ENCODE peak calls at places on chromosome 12, in five cellular contexts. D is H1, F is SK-N-SH, G is K562, C is HepG2. K is an unnamed sample.

GRCh38 chr12:49049566-49050224 is 10.9 kb downstream of the KMT2D start:
- DNase-seq in G (no peak), D (no peak), C (no peak), F (no peak), K (no peak)

GRCh38 chr12:132284071-132284492 is 45.3 kb downstream of the GALNT9 start:
- DNase-seq in F (no peak), G (no peak), D (no peak), C (no peak), K (no peak)

GRCh38 chr12:115209230-115209629 is 525.3 kb upstream of the TBX3 start:
- DNase-seq in G (no peak), D (no peak), F (peak; percentile 12), C (no peak), K (no peak)

GRCh38 chr12:48118491-48118890 is 673 bp upstream of the PFKM start:
- DNase-seq in F (no peak), C (no peak), G (peak; percentile 39), D (no peak), K (no peak)

GRCh38 chr12:110170535-110171185 is 46.5 kb downstream of the IFT81 start:
- DNase-seq in G (no peak), F (no peak), D (no peak), C (no peak), K (no peak)

GRCh38 chr12:102171951-102172350 is 25.7 kb downstream of the PMCH start:
- DNase-seq in C (no peak), F (no peak), D (no peak), G (no peak), K (no peak)

GRCh38 chr12:6380141-6381121 is 3.5 kb upstream of the LTBR start:
- DNase-seq in F (no peak), G (no peak), C (no peak), D (no peak), K (no peak)

GRCh38 chr12:106739815-106740552 is 34.5 kb upstream of the RIC8B start:
- DNase-seq in F (no peak), G (peak; percentile 38), C (no peak), D (no peak), K (no peak)

GRCh38 chr12:47835831-47836155 is 16.1 kb upstream of the HDAC7 start:
- DNase-seq in F (no peak), G (no peak), C (no peak), D (no peak), K (no peak)

GRCh38 chr12:101906226-101906625 is 28.8 kb downstream of the DRAM1 start:
- DNase-seq in F (no peak), D (no peak), C (no peak), G (no peak), K (no peak)

GRCh38 chr12:84421103-84421502 is 491.5 kb downstream of the SLC6A15 start:
- DNase-seq in G (no peak), F (no peak), C (no peak), D (no peak), K (no peak)

GRCh38 chr12:132402831-132403416 is 73.5 kb upstream of the GALNT9 start:
- DNase-seq in C (no peak), D (no peak), G (no peak), F (no peak), K (no peak)

GRCh38 chr12:28350502-28350901 is 160.2 kb downstream of the CCDC91 start:
- DNase-seq in D (no peak), F (no peak), G (no peak), C (no peak), K (no peak)

GRCh38 chr12:98752726-98753125 is 107.6 kb downstream of the APAF1 start:
- DNase-seq in F (no peak), G (no peak), C (no peak), D (no peak), K (peak; percentile 6)

GRCh38 chr12:85358715-85359114 is 78.7 kb downstream of the ALX1 start:
- DNase-seq in C (no peak), F (no peak), G (no peak), D (no peak), K (no peak)

GRCh38 chr12:114848661-114849060 is 164.7 kb upstream of the TBX3 start:
- DNase-seq in G (no peak), F (no peak), C (no peak), D (no peak), K (no peak)

GRCh38 chr12:46221255-46222128 is 47.4 kb downstream of the SLC38A1 start:
- DNase-seq in D (no peak), C (no peak), G (no peak), F (peak; percentile 9), K (no peak)

GRCh38 chr12:15584366-15585041 is 204.7 kb downstream of the EPS8 start:
- DNase-seq in G (no peak), F (peak; percentile 5), C (peak; percentile 37), D (no peak), K (no peak)

GRCh38 chr12:1837541-1838206 is 17.3 kb downstream of the LRTM2 start:
- DNase-seq in F (peak; percentile 90), D (no peak), C (peak; percentile 90), G (no peak), K (peak; percentile 28)

GRCh38 chr12:124698211-124698997 is 131.0 kb upstream of the NCOR2 start:
- DNase-seq in C (no peak), G (no peak), D (no peak), F (no peak), K (no peak)

GRCh38 chr12:8629486-8630033 is 16.9 kb upstream of the AICDA start:
- DNase-seq in G (no peak), D (no peak), F (no peak), C (no peak), K (no peak)

GRCh38 chr12:19709889-19710288 is 270.6 kb downstream of the AEBP2 start:
- DNase-seq in F (no peak), C (no peak), G (no peak), D (no peak), K (no peak)

GRCh38 chr12:52415870-52416750 is 10.0 kb upstream of the KRT82 start:
- DNase-seq in C (no peak), F (no peak), G (no peak), D (no peak), K (no peak)

GRCh38 chr12:115411121-115411520 is 727.1 kb upstream of the TBX3 start:
- DNase-seq in D (no peak), C (no peak), F (no peak), G (no peak), K (no peak)

GRCh38 chr12:91381309-91381804 is 198.7 kb upstream of the DCN start:
- DNase-seq in G (no peak), F (peak; percentile 63), C (no peak), D (peak; percentile 64), K (peak; percentile 11)

DNA sequence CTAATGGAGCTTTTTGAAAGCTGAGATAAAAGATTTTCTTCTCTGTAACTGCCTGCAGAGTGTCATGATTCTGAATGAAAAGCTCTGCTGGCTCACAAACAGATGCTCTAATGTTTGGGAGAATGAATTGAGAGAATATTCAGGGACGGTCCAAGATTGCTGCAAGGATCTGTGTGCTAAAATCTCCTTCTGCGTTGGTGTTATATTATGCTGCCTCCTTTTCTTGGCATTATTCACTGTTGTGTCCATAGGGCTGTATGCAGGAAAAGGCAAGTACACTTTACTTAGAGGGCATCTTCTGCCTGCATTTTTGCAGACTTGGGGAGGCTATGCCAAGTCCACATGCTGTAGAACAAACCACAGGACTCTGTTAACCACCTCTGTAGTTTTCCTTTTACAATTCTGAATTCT is 209.8 kb upstream of the KRR1 start:
- DNase-seq in F (no peak), G (no peak), D (no peak), C (no peak), K (no peak)
- TF ChIP-seq RFX5 in F (no peak), G (no peak), D (no peak), C (no peak), K (no peak)

DNA sequence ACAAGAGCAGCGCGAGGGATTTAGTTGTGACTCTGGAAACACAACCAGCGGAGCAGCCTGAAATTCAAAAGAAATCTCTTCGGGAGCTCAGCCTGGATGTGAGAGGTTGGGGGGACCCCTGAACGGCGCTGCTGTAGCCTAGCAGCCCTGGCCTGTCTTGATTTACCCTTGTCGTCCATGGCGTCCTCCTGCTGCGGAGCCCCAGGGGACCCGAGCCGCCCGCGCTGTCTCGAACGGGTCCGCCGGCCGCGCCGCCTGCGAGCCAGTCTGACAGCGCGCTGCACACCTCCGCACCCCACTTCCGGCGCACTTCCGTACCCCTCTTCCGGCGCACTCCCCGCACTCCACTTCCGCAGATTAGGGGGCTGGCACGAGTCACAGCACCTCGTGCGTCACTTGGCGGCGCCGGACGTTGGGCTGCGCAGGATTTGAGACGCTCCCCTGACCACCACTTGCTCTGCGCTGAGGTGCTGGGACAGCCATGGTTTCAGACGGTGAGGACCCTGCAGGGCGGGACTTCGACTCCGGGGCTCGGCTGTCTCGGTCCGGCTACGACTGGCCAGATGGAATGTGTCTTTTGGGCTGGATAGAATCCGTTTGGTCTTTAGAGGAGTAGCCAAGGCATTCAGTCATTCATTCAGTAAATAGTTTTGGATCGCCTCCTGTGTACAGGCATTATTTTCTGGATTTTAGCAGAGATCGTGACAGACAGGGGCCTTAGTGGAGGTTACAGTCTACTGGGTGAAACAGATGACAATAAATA is at the start of the genes EIF2B1 and GTF2H3:
- DNase-seq in G (peak; percentile 92), C (peak; percentile 96), D (peak; percentile 93), F (peak; percentile 97), K (peak; percentile 99)
- TF ChIP-seq EP300 in G (peak; percentile 68), C (no peak), D (peak; percentile 59), F (no peak), K (no peak)

DNA sequence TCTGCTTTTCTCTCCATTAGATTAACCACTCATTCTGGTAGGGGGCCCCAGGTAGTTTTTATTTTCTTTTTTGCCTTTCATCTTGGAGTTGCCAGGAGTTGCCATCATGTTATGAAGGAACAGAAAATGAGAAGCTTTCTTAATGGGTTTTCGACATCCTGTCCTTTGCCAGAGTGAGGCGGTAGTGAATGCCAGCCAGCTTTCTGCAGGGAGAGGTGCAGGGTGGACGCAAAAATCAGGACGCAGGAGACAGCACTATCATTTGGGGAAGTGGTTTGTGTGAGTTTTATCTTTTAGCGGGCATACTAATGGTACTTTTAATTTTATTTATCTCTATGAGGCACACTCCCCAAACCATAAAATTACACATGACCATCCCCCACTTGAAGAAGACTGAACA is 1.7 kb downstream of the RASSF8 start:
- DNase-seq in C (no peak), D (no peak), G (no peak), F (peak; percentile 55), K (peak; percentile 12)
- TF ChIP-seq CTCF in C (no peak), D (peak; percentile 12), G (no peak), F (peak; percentile 49), K (no peak)

GRCh38 chr12:77796775-77797174 is 33.9 kb upstream of the NAV3 start:
- DNase-seq in F (no peak), G (no peak), C (no peak), D (no peak), K (no peak)
- TF ChIP-seq RFX5 in F (no peak), G (no peak), C (no peak), D (no peak), K (no peak)

GRCh38 chr12:39294712-39295111 is 148.2 kb downstream of the KIF21A start:
- DNase-seq in G (no peak), D (no peak), F (peak; percentile 36), C (no peak), K (no peak)
- TF ChIP-seq EP300 in G (no peak), D (no peak), F (no peak), C (no peak), K (no peak)

K was measured in A549.